ENCODE peak calls at places on chromosomes 7 and 10, in ten cellular contexts. G is A673; P is CD8-positive, alpha-beta T cell; Z is ascending aorta; X is neural progenitor cell; K is esophagus squamous epithelium; W is fibroblast of lung; B is aorta; J is effector memory CD4-positive, alpha-beta T cell; F is stomach. D is an unnamed sample. For H3K4me1, the result is how much of the 10 kb centered on the place peaks cover.

GRCh38 chr7:98745722-98746318 is 124.0 kb downstream of the TMEM130 start:
- DNase-seq in X (peak), B (peak), W (peak), J (peak), K (no peak), P (peak), G (peak), F (peak), Z (no peak), D (peak)

GRCh38 chr10:122142652-122143237 is 128.4 kb upstream of the BTBD16 start:
- DNase-seq in K (no peak), Z (no peak), F (peak), J (no peak), B (no peak), X (peak), G (peak), W (no peak), P (peak), D (no peak)

GRCh38 chr10:32446701-32447406 is 914 bp downstream of the CCDC7 start:
- DNase-seq in X (no peak), G (peak), Z (no peak), J (no peak), P (no peak), F (no peak), W (peak), B (no peak), K (no peak), D (no peak)

GRCh38 chr7:134307320-134307719 is 9.4 kb downstream of the SLC35B4 start:
- DNase-seq in P (no peak), J (no peak), X (no peak), B (no peak), W (peak), Z (no peak), G (no peak), K (no peak), F (no peak), D (no peak)

GRCh38 chr10:45407542-45407941 is 33.5 kb downstream of the ALOX5 start:
- DNase-seq in J (no peak), Z (no peak), K (no peak), G (no peak), X (no peak), W (no peak), B (no peak), P (no peak), F (no peak), D (no peak)

GRCh38 chr7:35802649-35803048 is 1.8 kb downstream of the SEPTIN7 start:
- DNase-seq in X (peak), Z (no peak), B (no peak), W (peak), J (no peak), F (no peak), G (no peak), K (no peak), P (no peak), D (no peak)

GRCh38 chr10:69633673-69634635 is 3.9 kb downstream of the FAM241B start:
- DNase-seq in B (no peak), K (no peak), P (no peak), G (no peak), F (peak), Z (no peak), X (no peak), J (no peak), W (no peak), D (no peak)

GRCh38 chr10:55892276-55892675 is 468.8 kb downstream of the ZWINT start:
- DNase-seq in P (no peak), K (no peak), X (no peak), B (no peak), W (no peak), J (no peak), Z (no peak), G (no peak), F (no peak), D (no peak)

GRCh38 chr10:21517983-21518628 is 7.4 kb downstream of the SKIDA1 start:
- DNase-seq in P (no peak), B (no peak), W (peak), J (no peak), K (no peak), Z (no peak), F (no peak), G (peak), X (peak), D (no peak)

GRCh38 chr7:33853361-33854062 is 51.8 kb upstream of the BMPER start:
- DNase-seq in X (no peak), P (no peak), G (no peak), Z (no peak), W (peak), K (no peak), B (no peak), J (no peak), F (no peak), D (no peak)

GRCh38 chr7:25369794-25370193 is 141.5 kb upstream of the NPVF start:
- DNase-seq in G (no peak), W (no peak), K (no peak), P (no peak), J (no peak), F (peak), B (peak), X (no peak), Z (no peak), D (no peak)

GRCh38 chr7:100516135-100516812 is 22.7 kb upstream of the AGFG2 start:
- DNase-seq in F (peak), P (peak), B (peak), Z (no peak), X (peak), G (peak), J (peak), W (peak), K (no peak), D (no peak)

GRCh38 chr7:30196408-30196807 is 61.6 kb downstream of the MTURN start:
- DNase-seq in Z (no peak), K (no peak), G (no peak), X (no peak), P (no peak), B (no peak), J (no peak), F (no peak), W (no peak), D (no peak)

GRCh38 chr10:118960166-118961090 is 69.1 kb upstream of the NANOS1 start:
- DNase-seq in W (no peak), F (no peak), Z (no peak), J (no peak), P (no peak), B (no peak), X (no peak), K (no peak), G (no peak), D (no peak)

GRCh38 chr10:104099941-104100340 is 14.3 kb upstream of the COL17A1 start:
- DNase-seq in Z (no peak), P (no peak), J (no peak), B (no peak), K (no peak), W (peak), G (no peak), X (no peak), F (no peak), D (no peak)

GRCh38 chr7:80781561-80781979 is 137.3 kb downstream of the SEMA3C start:
- DNase-seq in P (no peak), G (peak), Z (no peak), X (peak), B (no peak), F (peak), K (no peak), J (no peak), W (peak), D (no peak)

GRCh38 chr10:94005050-94005449 is 11.3 kb downstream of the PLCE1 start:
- DNase-seq in P (no peak), B (no peak), Z (no peak), X (no peak), J (no peak), F (no peak), K (no peak), W (peak), G (no peak), D (no peak)

GRCh38 chr10:52216852-52217251 is 97.2 kb upstream of the DKK1 start:
- DNase-seq in J (no peak), K (no peak), B (no peak), G (peak), X (no peak), Z (no peak), P (no peak), W (peak), F (no peak), D (no peak)

GRCh38 chr7:27547401-27547800 is 115.3 kb downstream of the HIBADH start:
- DNase-seq in Z (no peak), F (no peak), X (no peak), P (no peak), W (peak), B (no peak), K (no peak), G (no peak), J (no peak), D (no peak)

GRCh38 chr7:157008206-157009169 is 2.0 kb downstream of the MNX1 start:
- DNase-seq in X (peak), J (no peak), Z (no peak), F (no peak), P (no peak), G (no peak), K (no peak), B (no peak), W (no peak), D (no peak)

GRCh38 chr7:43658718-43659548 is 70.4 kb downstream of the COA1 start:
- DNase-seq in K (no peak), B (no peak), J (no peak), F (no peak), P (no peak), W (peak), X (no peak), Z (no peak), G (no peak), D (no peak)

GRCh38 chr7:157495594-157495993 is 158.8 kb downstream of the DNAJB6 start:
- DNase-seq in Z (no peak), W (no peak), P (no peak), X (no peak), G (no peak), K (no peak), B (no peak), J (no peak), F (peak), D (no peak)

GRCh38 chr10:101010329-101010728 is 10.7 kb downstream of the LZTS2 start:
- DNase-seq in P (no peak), W (no peak), J (no peak), B (no peak), G (no peak), X (no peak), F (no peak), K (no peak), Z (no peak), D (no peak)

GRCh38 chr7:102024769-102025391 is 207.5 kb downstream of the CUX1 start:
- DNase-seq in W (no peak), X (peak), G (no peak), B (no peak), J (no peak), F (no peak), K (no peak), Z (no peak), P (no peak), D (peak)

GRCh38 chr7:30921951-30922401 is 10.3 kb downstream of the AQP1 start:
- DNase-seq in W (no peak), P (no peak), Z (no peak), G (no peak), K (no peak), B (no peak), X (no peak), F (peak), J (no peak), D (peak)

GRCh38 chr7:13742126-13742525 is 247.3 kb downstream of the ETV1 start:
- DNase-seq in K (no peak), J (no peak), B (no peak), G (no peak), F (no peak), X (no peak), W (peak), Z (no peak), P (no peak), D (no peak)

GRCh38 chr7:110948280-110948679 is 142.6 kb upstream of the LRRN3 start:
- DNase-seq in F (no peak), K (no peak), G (no peak), W (no peak), J (no peak), Z (no peak), P (no peak), X (no peak), B (no peak), D (no peak)

GRCh38 chr7:158043461-158044155 is 544.0 kb downstream of the PTPRN2 start:
- DNase-seq in K (no peak), P (no peak), B (no peak), J (no peak), W (no peak), F (peak), Z (no peak), G (no peak), X (no peak), D (no peak)

GRCh38 chr10:8369666-8370065 is 315.2 kb downstream of the GATA3 start:
- DNase-seq in K (no peak), W (peak), P (no peak), X (no peak), B (no peak), G (peak), Z (no peak), J (no peak), F (no peak), D (no peak)

GRCh38 chr10:23284155-23284554 is 60.4 kb downstream of the C10orf67 start:
- DNase-seq in J (no peak), X (no peak), W (no peak), F (no peak), K (no peak), B (no peak), G (no peak), P (no peak), Z (no peak), D (no peak)

GRCh38 chr10:103736763-103737162 is 118.6 kb downstream of the SH3PXD2A start:
- DNase-seq in B (no peak), F (no peak), X (peak), P (no peak), J (no peak), K (no peak), W (peak), Z (no peak), G (peak), D (no peak)

GRCh38 chr7:138158739-138159528 is 82.7 kb downstream of the AKR1D1 start:
- DNase-seq in W (no peak), J (no peak), F (no peak), B (no peak), P (no peak), X (no peak), Z (no peak), G (no peak), K (no peak), D (no peak)

GRCh38 chr7:138157702-138158101 is 81.4 kb downstream of the AKR1D1 start:
- DNase-seq in X (no peak), K (no peak), J (no peak), B (no peak), G (no peak), F (no peak), P (no peak), W (no peak), Z (no peak), D (no peak)

GRCh38 chr7:138164804-138165203 is 88.5 kb downstream of the AKR1D1 start:
- DNase-seq in F (no peak), J (no peak), P (no peak), Z (no peak), X (no peak), G (no peak), B (no peak), K (no peak), W (no peak), D (no peak)

GRCh38 chr7:138163800-138164199 is 87.5 kb downstream of the AKR1D1 start:
- DNase-seq in K (no peak), J (no peak), Z (no peak), W (no peak), B (no peak), F (no peak), G (no peak), P (no peak), X (no peak), D (no peak)

DNA sequence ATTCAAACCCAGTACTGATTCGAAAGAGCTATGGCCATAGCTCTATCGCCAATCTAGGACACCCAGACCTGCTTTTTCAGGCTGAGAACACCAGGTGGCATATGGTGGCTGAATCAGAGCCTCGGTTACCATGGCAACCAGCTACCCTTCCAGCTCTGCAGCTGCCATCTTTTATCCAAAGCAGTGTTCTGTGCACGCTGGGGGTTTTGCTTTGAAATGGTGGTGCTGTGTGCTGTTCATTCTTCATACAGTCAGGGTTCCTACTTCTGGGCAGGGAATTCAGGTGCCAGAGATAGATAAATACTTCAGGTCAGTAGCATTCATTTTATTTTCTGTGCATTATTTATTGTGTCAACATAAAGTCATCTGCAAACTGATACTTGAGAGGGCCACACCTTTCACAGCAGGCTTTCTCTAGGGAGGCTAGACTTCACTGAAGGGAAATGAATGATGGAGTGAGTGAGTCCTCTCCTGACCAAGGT is 85.4 kb downstream of the AKR1D1 start:
- DNase-seq in W (peak), X (peak), Z (no peak), P (peak), K (peak), J (peak), F (peak), G (peak), B (peak), D (peak)
- H3K4me3 ChIP-seq in W (no peak), X (no peak), Z (no peak), P (no peak), K (no peak), J (no peak), F (no peak), G (no peak), B (no peak), D (no peak)

GRCh38 chr10:92846819-92847184 is 1.5 kb upstream of the EXOC6 start:
- DNase-seq in J (no peak), G (no peak), B (no peak), K (no peak), F (no peak), Z (no peak), P (no peak), X (no peak), W (no peak), D (no peak)

GRCh38 chr10:92845926-92846325 is 2.4 kb upstream of the EXOC6 start:
- DNase-seq in G (no peak), W (no peak), X (no peak), F (no peak), Z (no peak), J (no peak), B (no peak), K (no peak), P (no peak), D (no peak)

GRCh38 chr10:92848441-92849233 is at the start of gene EXOC6:
- DNase-seq in Z (no peak), X (peak), K (peak), G (peak), B (peak), F (peak), J (peak), W (peak), P (peak), D (peak)

GRCh38 chr10:92848037-92848440 is 281 bp upstream of the EXOC6 start:
- DNase-seq in B (no peak), K (no peak), F (no peak), X (no peak), G (no peak), P (no peak), W (no peak), Z (no peak), J (no peak), D (no peak)

DNA sequence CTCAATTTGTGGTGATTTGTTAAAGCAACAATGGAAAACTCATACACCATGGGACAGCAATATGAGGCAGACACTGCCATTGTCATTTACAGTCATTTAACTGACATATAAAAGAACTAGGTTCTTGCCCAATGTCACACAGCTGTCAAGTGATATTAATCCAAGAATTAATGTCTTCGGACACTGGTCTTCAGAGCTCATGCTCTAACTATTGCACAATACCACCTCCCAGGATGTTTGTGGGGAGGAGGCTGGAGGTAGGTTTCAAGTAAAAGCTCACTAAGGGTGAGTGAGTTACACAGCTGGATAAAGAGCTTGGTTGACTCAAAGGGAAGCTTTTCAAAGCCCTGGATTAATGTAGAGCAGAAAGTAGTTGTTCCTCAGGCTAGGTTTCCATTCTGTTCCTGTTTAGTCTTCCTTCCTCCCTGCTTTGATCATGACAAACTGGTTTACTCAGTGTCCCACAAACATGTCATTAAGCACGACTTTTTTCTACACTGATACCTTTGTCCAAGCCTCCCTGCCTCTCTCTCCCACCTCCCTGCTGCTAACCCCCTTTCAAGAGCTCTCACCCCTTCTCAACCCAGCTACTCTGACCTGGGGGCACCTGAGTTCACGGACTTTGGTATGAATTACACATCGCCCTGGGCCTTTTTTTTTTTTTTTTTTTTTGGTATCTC is 995 bp upstream of the EXOC6 start:
- DNase-seq in J (no peak), X (no peak), K (no peak), G (no peak), B (no peak), P (no peak), W (peak), Z (no peak), F (no peak), D (no peak)
- H3K4me1 ChIP-seq in J (under half), X (under half), K (under half), G (under half), B (under half), P (under half), W (under half), Z (under half), F (under half), D (under half)

GRCh38 chr10:102230264-102230860 is 4.3 kb downstream of the ELOVL3 start:
- DNase-seq in F (peak), Z (no peak), W (peak), B (peak), P (no peak), G (peak), J (peak), K (no peak), X (peak), D (peak)
- H3K27ac ChIP-seq in F (no peak), Z (no peak), W (no peak), B (no peak), P (no peak), G (no peak), J (no peak), K (no peak), X (no peak), D (no peak)

GRCh38 chr10:49189422-49189821 is 1.2 kb upstream of the TMEM273 start:
- DNase-seq in P (no peak), F (no peak), Z (no peak), J (no peak), B (no peak), X (no peak), W (no peak), G (no peak), K (no peak), D (no peak)

GRCh38 chr10:49186613-49187012 is 1.6 kb downstream of the TMEM273 start:
- DNase-seq in K (no peak), P (no peak), G (no peak), X (no peak), Z (no peak), F (no peak), J (no peak), W (no peak), B (no peak), D (no peak)

GRCh38 chr10:49187044-49187484 is 1.1 kb downstream of the TMEM273 start:
- DNase-seq in P (no peak), J (no peak), Z (no peak), B (no peak), F (peak), G (no peak), X (no peak), W (no peak), K (no peak), D (no peak)

GRCh38 chr10:49185213-49185612 is 3.0 kb downstream of the TMEM273 start:
- DNase-seq in J (no peak), W (no peak), Z (no peak), X (no peak), F (no peak), P (no peak), B (no peak), G (no peak), K (no peak), D (no peak)

DNA sequence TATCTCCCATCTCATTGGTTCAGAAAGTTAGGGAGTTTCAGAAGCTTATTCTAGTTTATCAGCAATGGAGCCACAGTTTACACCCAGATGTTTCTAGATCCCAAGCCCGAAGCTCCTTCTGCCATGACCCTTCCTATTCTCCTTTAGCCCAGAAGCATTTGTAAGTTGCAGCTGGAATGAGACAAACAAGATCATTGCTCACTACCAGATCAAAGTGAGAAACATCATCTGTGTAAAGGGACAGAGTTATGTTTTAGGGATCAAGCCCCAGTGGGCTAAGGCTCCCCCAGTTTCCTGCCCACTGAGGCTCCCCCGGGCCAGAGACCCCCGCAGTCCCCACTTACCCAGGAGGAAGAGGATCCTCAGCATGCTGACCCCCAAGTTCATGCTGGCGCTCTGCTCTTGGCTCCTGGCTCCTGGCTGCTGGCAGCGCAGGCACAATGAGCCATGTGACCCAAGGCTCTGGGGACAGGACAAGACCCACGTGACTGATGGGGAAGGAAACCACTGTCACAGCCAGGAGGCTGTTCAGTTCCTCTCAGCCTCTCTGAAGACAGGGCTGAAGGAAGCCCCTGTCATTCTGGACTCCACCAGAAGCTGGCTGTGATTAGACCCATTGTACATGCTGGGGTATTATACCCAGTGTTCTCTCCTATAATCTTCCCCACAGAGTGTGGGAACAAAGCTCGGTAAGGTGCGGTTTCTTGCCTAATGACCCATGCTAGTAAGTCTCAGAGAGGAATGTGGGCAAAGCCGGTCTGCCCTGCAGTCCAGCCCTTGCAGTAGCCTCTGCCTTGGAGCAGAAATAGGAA is at the start of gene TMEM273:
- DNase-seq in Z (peak), K (peak), P (no peak), W (peak), X (peak), G (no peak), F (peak), B (peak), J (no peak), D (peak)
- H3K4me3 ChIP-seq in Z (no peak), K (peak), P (no peak), W (no peak), X (no peak), G (no peak), F (peak), B (no peak), J (peak), D (peak)

D was measured in lower lobe of right lung.